ENCODE peak calls at places on chromosomes 6 and 20, in ten cellular contexts. M is cardiac fibroblast, A is adrenal gland, K is RWPE2, Q is IMR-90, S is upper lobe of right lung, J is upper lobe of left lung, G is epithelial cell of esophagus, O is ovary, Z is lung. P is an unnamed sample.

GRCh38 chr6:168208436-168208835 is 111.1 kb downstream of the DACT2 start:
- DNase-seq in M (no peak), A (no peak), K (no peak), Q (no peak), S (no peak), J (no peak), G (no peak), O (no peak), Z (no peak), P (peak)

GRCh38 chr6:134123666-134124208 is 71.3 kb upstream of the SLC2A12 start:
- DNase-seq in M (peak), A (no peak), K (no peak), Q (peak), S (no peak), J (no peak), G (peak), O (no peak), Z (no peak), P (no peak)

GRCh38 chr20:14928083-14928482 is 590.7 kb upstream of the FLRT3 start:
- DNase-seq in M (no peak), A (no peak), K (no peak), Q (no peak), S (no peak), J (no peak), G (peak), O (no peak), Z (no peak), P (no peak)

GRCh38 chr20:24949756-24950127 is 673 bp downstream of the CST7 start:
- DNase-seq in M (no peak), A (no peak), K (no peak), Q (no peak), S (no peak), J (no peak), G (no peak), O (no peak), Z (peak), P (peak)

GRCh38 chr6:56073315-56073714 is 174.1 kb downstream of the COL21A1 start:
- DNase-seq in M (peak), A (no peak), K (no peak), Q (no peak), S (no peak), J (no peak), G (no peak), O (no peak), Z (no peak), P (no peak)

GRCh38 chr20:58645277-58645968 is 5.7 kb upstream of the STX16 start:
- DNase-seq in M (peak), A (no peak), K (peak), Q (peak), S (peak), J (no peak), G (peak), O (no peak), Z (no peak), P (no peak)

GRCh38 chr6:139846538-139847321 is 472.3 kb upstream of the CITED2 start:
- DNase-seq in M (no peak), A (no peak), K (no peak), Q (no peak), S (no peak), J (no peak), G (no peak), O (no peak), Z (no peak), P (no peak)

GRCh38 chr20:3716195-3716834 is 3.9 kb upstream of the SIGLEC1 start:
- DNase-seq in M (peak), A (no peak), K (no peak), Q (peak), S (peak), J (no peak), G (peak), O (no peak), Z (no peak), P (no peak)

GRCh38 chr6:159722655-159723054 is 4.7 kb upstream of the WTAP start:
- DNase-seq in M (no peak), A (no peak), K (no peak), Q (no peak), S (no peak), J (no peak), G (no peak), O (no peak), Z (no peak), P (no peak)

DNA sequence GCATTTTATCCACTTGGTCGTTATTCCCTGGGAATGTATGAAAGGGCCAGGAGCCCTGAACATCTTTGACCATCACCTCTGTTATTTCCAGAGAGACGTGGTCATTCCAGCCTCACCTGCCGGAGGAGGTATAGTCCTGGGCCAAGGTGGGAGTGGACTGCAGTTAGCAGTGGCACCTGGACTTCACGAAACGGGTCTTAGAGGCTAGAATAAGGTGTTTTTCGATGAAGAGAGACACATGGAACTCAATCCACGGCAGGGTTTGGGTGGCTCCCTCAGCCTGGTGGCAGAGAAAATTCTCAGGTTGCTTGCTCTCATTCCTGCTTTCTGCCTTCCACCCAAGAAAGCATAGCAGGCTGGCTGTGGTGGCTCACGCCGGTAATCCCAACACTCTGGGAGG is 48.0 kb downstream of the BMP6 start:
- DNase-seq in M (no peak), A (no peak), K (no peak), Q (no peak), S (no peak), J (no peak), G (no peak), O (no peak), Z (no peak), P (no peak)
- H3K4me3 ChIP-seq in M (no peak), A (no peak), K (no peak), Q (no peak), S (no peak), J (no peak), G (no peak), O (no peak), Z (no peak), P (no peak)

GRCh38 chr6:37168809-37169457 is 1.0 kb upstream of the PIM1 start:
- DNase-seq in M (peak), A (peak), K (no peak), Q (no peak), S (no peak), J (no peak), G (peak), O (no peak), Z (no peak), P (no peak)

GRCh38 chr6:37169458-37170272 is at the start of gene PIM1:
- DNase-seq in M (peak), A (peak), K (peak), Q (peak), S (peak), J (peak), G (peak), O (peak), Z (peak), P (peak)

GRCh38 chr6:37171970-37172812 is 2.2 kb downstream of the PIM1 start:
- DNase-seq in M (peak), A (peak), K (peak), Q (peak), S (peak), J (no peak), G (peak), O (peak), Z (peak), P (peak)

GRCh38 chr6:37171141-37171969 is 1.4 kb downstream of the PIM1 start:
- DNase-seq in M (peak), A (peak), K (peak), Q (peak), S (peak), J (peak), G (peak), O (peak), Z (peak), P (peak)

GRCh38 chr6:37170273-37171140 is 555 bp downstream of the PIM1 start:
- DNase-seq in M (peak), A (peak), K (peak), Q (peak), S (peak), J (peak), G (peak), O (peak), Z (peak), P (no peak)
- TF ChIP-seq CTCF in M (peak), A (peak), K (peak), Q (peak), S (peak), J (peak), G (no peak), O (peak), Z (no peak), P (no peak)

GRCh38 chr6:94751641-94752329 is 825.5 kb upstream of the MANEA start:
- DNase-seq in M (peak), A (no peak), K (no peak), Q (no peak), S (no peak), J (no peak), G (peak), O (no peak), Z (no peak), P (no peak)
- H3K4me3 ChIP-seq in M (no peak), A (no peak), K (no peak), Q (no peak), S (no peak), J (no peak), G (no peak), O (no peak), Z (no peak), P (no peak)

GRCh38 chr6:13660893-13661292 is 45.8 kb downstream of the NOL7 start:
- DNase-seq in M (no peak), A (no peak), K (no peak), Q (no peak), S (no peak), J (no peak), G (no peak), O (no peak), Z (no peak), P (no peak)
- TF ChIP-seq CTCF in M (no peak), A (no peak), K (no peak), Q (no peak), S (no peak), J (no peak), G (no peak), O (no peak), Z (no peak), P (no peak)

GRCh38 chr6:75114795-75115194 is 91.1 kb downstream of the COL12A1 start:
- DNase-seq in M (no peak), A (no peak), K (no peak), Q (no peak), S (no peak), J (no peak), G (no peak), O (no peak), Z (no peak), P (no peak)
- H3K4me3 ChIP-seq in M (no peak), A (no peak), K (no peak), Q (no peak), S (no peak), J (no peak), G (no peak), O (no peak), Z (no peak), P (no peak)

DNA sequence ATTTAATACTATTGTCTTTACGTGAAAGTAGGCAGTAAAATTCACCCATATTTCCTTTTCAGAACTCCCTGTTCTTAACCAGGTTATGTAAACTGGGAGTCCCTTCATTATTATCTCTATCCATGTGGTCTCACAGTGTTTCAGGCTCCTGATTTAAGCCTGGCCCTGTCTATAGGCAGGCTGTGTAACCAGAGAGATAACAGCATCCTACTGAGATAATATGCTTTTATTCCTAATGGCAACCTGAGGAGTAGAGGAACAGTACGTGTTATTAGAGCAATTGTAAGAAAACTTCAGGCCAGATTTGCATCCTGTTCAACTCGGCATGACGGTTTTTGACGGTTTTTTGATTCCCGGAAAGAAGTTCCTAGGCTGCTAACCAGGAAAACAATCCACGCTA is 16.9 kb downstream of the FUT9 start:
- DNase-seq in M (no peak), A (no peak), K (no peak), Q (no peak), S (no peak), J (no peak), G (no peak), O (no peak), Z (no peak), P (no peak)
- TF ChIP-seq CTCF in M (no peak), A (no peak), K (no peak), Q (no peak), S (no peak), J (no peak), G (no peak), O (no peak), Z (no peak), P (no peak)

GRCh38 chr6:163443985-163444553 is 29.6 kb downstream of the QKI start:
- DNase-seq in M (no peak), A (no peak), K (no peak), Q (no peak), S (no peak), J (no peak), G (no peak), O (no peak), Z (no peak), P (no peak)

GRCh38 chr6:163438298-163438939 is 23.9 kb downstream of the QKI start:
- DNase-seq in M (peak), A (no peak), K (no peak), Q (peak), S (no peak), J (no peak), G (peak), O (no peak), Z (no peak), P (no peak)

GRCh38 chr6:163446529-163446928 is 32.0 kb downstream of the QKI start:
- DNase-seq in M (no peak), A (no peak), K (no peak), Q (no peak), S (no peak), J (no peak), G (no peak), O (no peak), Z (no peak), P (no peak)

GRCh38 chr6:163438940-163439335 is 24.4 kb downstream of the QKI start:
- DNase-seq in M (no peak), A (peak), K (no peak), Q (no peak), S (peak), J (no peak), G (no peak), O (no peak), Z (no peak), P (peak)

DNA sequence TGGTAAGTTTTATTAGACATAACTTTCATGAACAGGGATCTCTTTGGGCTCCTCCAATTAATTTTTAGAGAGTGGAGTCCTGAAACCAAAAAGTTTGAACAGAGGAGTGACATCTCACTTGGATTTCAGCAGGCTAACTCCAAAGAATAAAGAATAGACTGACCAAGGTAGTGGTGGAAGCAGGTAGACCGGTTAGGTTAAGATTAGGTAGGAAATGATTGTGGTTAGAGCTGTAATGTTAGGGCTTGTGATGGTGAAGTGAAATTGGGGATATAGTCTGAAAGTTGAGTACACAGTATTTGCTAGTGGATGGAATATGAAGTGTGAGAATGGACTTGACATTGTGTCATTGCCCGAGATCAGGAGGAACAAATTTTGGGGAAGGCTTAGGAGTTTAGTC is 27.8 kb downstream of the QKI start:
- DNase-seq in M (no peak), A (no peak), K (no peak), Q (no peak), S (no peak), J (no peak), G (no peak), O (no peak), Z (no peak), P (no peak)
- H3K4me3 ChIP-seq in M (no peak), A (no peak), K (no peak), Q (no peak), S (no peak), J (no peak), G (no peak), O (no peak), Z (no peak), P (no peak)

GRCh38 chr6:246349-246748 is 45.9 kb upstream of the DUSP22 start:
- DNase-seq in M (peak), A (no peak), K (no peak), Q (no peak), S (no peak), J (no peak), G (peak), O (no peak), Z (no peak), P (no peak)
- TF ChIP-seq CTCF in M (no peak), A (no peak), K (no peak), Q (no peak), S (no peak), J (no peak), G (no peak), O (no peak), Z (no peak), P (no peak)

GRCh38 chr6:105135056-105135455 is 44.8 kb downstream of the POPDC3 start:
- DNase-seq in M (peak), A (no peak), K (no peak), Q (peak), S (no peak), J (no peak), G (peak), O (no peak), Z (no peak), P (no peak)
- H3K4me3 ChIP-seq in M (no peak), A (no peak), K (no peak), Q (no peak), S (no peak), J (no peak), G (no peak), O (no peak), Z (no peak), P (no peak)

P was measured in spleen.